ENCODE peak calls at places on chromosomes 3 and 15, in ten cellular contexts. A is occipital lobe; P is AG09319; T is GM13977; D is activated T-cell treated with anti-CD3 and anti-CD28 coated beads for 1 hour; C is stimulated activated CD4-positive, alpha-beta T cell treated with anti-CD3 and anti-CD28 coated beads, Interleukin-1b, Interleukin-23, amount 100 ng/mL, for 24 hours; W is stimulated activated CD8-positive, alpha-beta memory T cell treated with anti-CD3 and anti-CD28 coated beads, Interleukin-4, amount 100 ng/mL, for 4 hours; V is PC-3; Y is iPS-NIHi11; S is natural killer cell treated with Interleukin-12 subunit alpha and Interleukin-12 subunit beta and Interleukin-15 and Interleukin-18, amount 100 ng/mL, for 72 hours. B is an unnamed sample.

GRCh38 chr3:103006541-103006940 is 571.7 kb downstream of the ZPLD1 start:
- DNase-seq in P (no peak), T (no peak), W (no peak), C (no peak), D (no peak), V (no peak), Y (no peak), S (no peak), A (no peak), B (no peak)

GRCh38 chr3:137330246-137330645 is 372.5 kb downstream of the IL20RB start:
- DNase-seq in W (no peak), Y (no peak), C (no peak), D (no peak), S (no peak), V (no peak), T (no peak), P (no peak), A (no peak), B (no peak)

GRCh38 chr3:59766165-59766872 is 716.5 kb upstream of the CFAP20DC start:
- DNase-seq in A (no peak), T (no peak), W (no peak), P (peak), V (no peak), S (no peak), D (no peak), Y (no peak), C (no peak), B (peak)

GRCh38 chr3:120448707-120449650 is 1.8 kb downstream of the FSTL1 start:
- DNase-seq in D (no peak), T (no peak), V (peak), A (no peak), S (no peak), P (no peak), C (no peak), W (no peak), Y (no peak), B (no peak)

GRCh38 chr3:17638351-17638750 is 104.1 kb downstream of the TBC1D5 start:
- DNase-seq in D (no peak), V (no peak), T (no peak), P (no peak), S (no peak), C (no peak), Y (no peak), W (no peak), A (no peak), B (no peak)

GRCh38 chr3:111976254-111976653 is 2.6 kb upstream of the ABHD10 start:
- DNase-seq in T (no peak), W (no peak), A (no peak), P (no peak), V (no peak), D (no peak), Y (no peak), S (no peak), C (no peak), B (no peak)

GRCh38 chr15:101439920-101440319 is 49.6 kb downstream of the PCSK6 start:
- DNase-seq in D (no peak), P (peak), S (no peak), Y (no peak), W (no peak), C (no peak), A (no peak), T (no peak), V (peak), B (no peak)

GRCh38 chr15:35305031-35305555 is 220.0 kb upstream of the NANOGP8 start:
- DNase-seq in V (no peak), S (no peak), A (no peak), P (no peak), Y (no peak), T (no peak), W (no peak), C (no peak), D (no peak), B (no peak)

GRCh38 chr15:67999320-68000100 is 54.6 kb upstream of the PIAS1 start:
- DNase-seq in P (no peak), A (no peak), V (peak), S (no peak), D (no peak), T (no peak), Y (no peak), C (no peak), W (no peak), B (no peak)

GRCh38 chr3:51777985-51778384 is 1.1 kb downstream of the IQCF6 start:
- DNase-seq in V (peak), W (no peak), P (no peak), T (no peak), D (no peak), Y (no peak), S (no peak), C (no peak), A (no peak), B (no peak)

GRCh38 chr15:74642724-74643367 is 27.2 kb downstream of the CLK3 start:
- DNase-seq in C (no peak), A (no peak), Y (peak), S (no peak), P (no peak), V (no peak), D (no peak), T (no peak), W (no peak), B (no peak)

GRCh38 chr3:184227481-184227935 is 1.9 kb upstream of the VWA5B2 start:
- DNase-seq in W (no peak), V (peak), T (peak), D (peak), P (no peak), S (no peak), Y (peak), A (no peak), C (peak), B (no peak)

GRCh38 chr3:33645060-33645841 is 72.8 kb downstream of the CLASP2 start:
- DNase-seq in S (no peak), V (no peak), A (peak), T (no peak), D (no peak), C (no peak), P (no peak), Y (peak), W (no peak), B (no peak)

GRCh38 chr3:58048301-58048700 is 40.1 kb downstream of the FLNB start:
- DNase-seq in C (no peak), V (peak), Y (no peak), S (no peak), W (no peak), D (no peak), P (no peak), T (no peak), A (no peak), B (no peak)

GRCh38 chr15:63043391-63044076 is 987 bp downstream of the TPM1 start:
- DNase-seq in S (no peak), P (no peak), W (no peak), V (no peak), C (no peak), A (no peak), Y (no peak), D (no peak), T (peak), B (no peak)

GRCh38 chr3:37608061-37608702 is 253.5 kb upstream of the CTDSPL start:
- DNase-seq in W (no peak), C (no peak), A (no peak), T (no peak), D (no peak), V (peak), P (no peak), S (no peak), Y (no peak), B (no peak)

GRCh38 chr15:62444104-62445027 is 279.3 kb upstream of the C2CD4B start:
- DNase-seq in W (no peak), C (no peak), A (no peak), D (no peak), V (peak), T (no peak), P (peak), Y (no peak), S (no peak), B (peak)

GRCh38 chr15:51092480-51092879 is 2.2 kb downstream of the TNFAIP8L3 start:
- DNase-seq in C (no peak), T (no peak), S (no peak), D (no peak), V (no peak), A (no peak), P (no peak), Y (no peak), W (no peak), B (no peak)

GRCh38 chr15:66956672-66957540 is 108.5 kb upstream of the SMAD3 start:
- DNase-seq in V (peak), Y (no peak), A (no peak), P (no peak), C (no peak), W (no peak), D (no peak), S (no peak), T (no peak), B (no peak)

GRCh38 chr15:99955532-99955931 is 222.3 kb upstream of the LYSMD4 start:
- DNase-seq in C (no peak), P (no peak), W (no peak), V (no peak), T (no peak), A (no peak), D (no peak), S (no peak), Y (peak), B (no peak)

GRCh38 chr3:45965281-45966052 is 22.2 kb downstream of the CXCR6 start:
- DNase-seq in W (no peak), A (no peak), Y (no peak), V (no peak), D (no peak), P (no peak), T (no peak), S (no peak), C (no peak), B (no peak)

GRCh38 chr3:52223449-52224408 is 1.7 kb downstream of the TLR9 start:
- DNase-seq in S (no peak), Y (no peak), C (no peak), V (no peak), D (no peak), T (no peak), P (no peak), A (no peak), W (no peak), B (no peak)

GRCh38 chr3:175713263-175713662 is 854.1 kb downstream of the NAALADL2 start:
- DNase-seq in W (no peak), C (no peak), V (no peak), D (no peak), P (no peak), T (no peak), A (no peak), S (no peak), Y (no peak), B (no peak)

GRCh38 chr3:133924041-133924440 is 28.4 kb upstream of the RAB6B start:
- DNase-seq in V (no peak), S (no peak), Y (no peak), A (no peak), P (no peak), T (no peak), D (no peak), W (no peak), C (no peak), B (no peak)

GRCh38 chr3:182592747-182593146 is 200.6 kb upstream of the ATP11B start:
- DNase-seq in A (no peak), P (no peak), S (no peak), Y (no peak), C (no peak), T (no peak), V (no peak), D (no peak), W (no peak), B (no peak)